ENCODE peak calls at places on chromosomes 11 and 22, in six cellular contexts. D is GM12865, N is OCI-LY7, W is kidney epithelial cell, C is GM12878, P is fibroblast of villous mesenchyme. K is an unnamed sample.

GRCh38 chr11:133157180-133157579 is 375.1 kb downstream of the OPCML start:
- DNase-seq in D (no peak), N (no peak), W (no peak), C (no peak), P (no peak), K (no peak)

GRCh38 chr22:22836635-22837034 is 51.0 kb upstream of the IGLL5 start:
- DNase-seq in D (no peak), N (no peak), W (no peak), C (no peak), P (peak), K (no peak)

GRCh38 chr11:61922539-61922938 is 5.2 kb upstream of the RAB3IL1 start:
- DNase-seq in D (no peak), N (no peak), W (no peak), C (no peak), P (peak), K (no peak)

GRCh38 chr11:113411536-113411935 is 24.0 kb downstream of the ANKK1 start:
- DNase-seq in D (no peak), N (no peak), W (no peak), C (no peak), P (no peak), K (no peak)

GRCh38 chr11:131186629-131187075 is 183.8 kb upstream of the NTM start:
- DNase-seq in D (peak), N (no peak), W (no peak), C (peak), P (no peak), K (peak)

GRCh38 chr11:86511086-86511551 is 136.4 kb downstream of the CCDC81 start:
- DNase-seq in D (no peak), N (no peak), W (no peak), C (peak), P (peak), K (no peak)

GRCh38 chr22:29073618-29074275 is 912 bp downstream of the KREMEN1 start:
- DNase-seq in D (no peak), N (no peak), W (no peak), C (no peak), P (peak), K (no peak)

GRCh38 chr11:68313574-68314202 is 1.3 kb downstream of the LRP5 start:
- DNase-seq in D (no peak), N (no peak), W (no peak), C (no peak), P (peak), K (no peak)

GRCh38 chr22:30398685-30399680 is 2.2 kb downstream of the SEC14L2 start:
- DNase-seq in D (no peak), N (no peak), W (no peak), C (no peak), P (no peak), K (no peak)

GRCh38 chr11:102171101-102171500 is 60.9 kb downstream of the YAP1 start:
- DNase-seq in D (no peak), N (no peak), W (no peak), C (no peak), P (peak), K (no peak)

GRCh38 chr11:57459112-57460016 is 964 bp upstream of the RTN4RL2 start:
- DNase-seq in D (no peak), N (peak), W (no peak), C (no peak), P (no peak), K (peak)

GRCh38 chr11:68950268-68950667 is 30.5 kb downstream of the MRGPRD start:
- DNase-seq in D (peak), N (peak), W (no peak), C (no peak), P (peak), K (no peak)

GRCh38 chr22:37517826-37518450 is 1.3 kb downstream of the CARD10 start:
- DNase-seq in D (no peak), N (no peak), W (no peak), C (no peak), P (no peak), K (no peak)

GRCh38 chr11:2934611-2935239 is 5.5 kb upstream of the PHLDA2 start:
- DNase-seq in D (no peak), N (no peak), W (no peak), C (no peak), P (no peak), K (no peak)

GRCh38 chr11:23399995-23400394 is 539.7 kb upstream of the CCDC179 start:
- DNase-seq in D (no peak), N (no peak), W (no peak), C (no peak), P (no peak), K (no peak)

GRCh38 chr11:6618117-6619020 is 853 bp downstream of the TPP1 start:
- DNase-seq in D (peak), N (peak), W (no peak), C (no peak), P (peak), K (peak)

GRCh38 chr11:128453444-128454336 is 133.7 kb downstream of the ETS1 start:
- DNase-seq in D (no peak), N (no peak), W (peak), C (no peak), P (peak), K (no peak)

GRCh38 chr11:83611616-83612015 is 325.4 kb upstream of the CCDC90B start:
- DNase-seq in D (no peak), N (no peak), W (no peak), C (no peak), P (no peak), K (no peak)

GRCh38 chr11:67337257-67337656 is 16.1 kb downstream of the POLD4 start:
- DNase-seq in D (no peak), N (no peak), W (no peak), C (no peak), P (no peak), K (no peak)

GRCh38 chr11:72589802-72590761 is 84.1 kb downstream of the PDE2A start:
- DNase-seq in D (peak), N (peak), W (no peak), C (no peak), P (no peak), K (peak)

GRCh38 chr11:33687733-33688479 is 12.7 kb downstream of the C11orf91 start:
- DNase-seq in D (peak), N (peak), W (no peak), C (peak), P (peak), K (peak)

GRCh38 chr22:24155597-24156145 is 25.6 kb upstream of the SUSD2 start:
- DNase-seq in D (peak), N (peak), W (no peak), C (no peak), P (peak), K (peak)

GRCh38 chr22:33969052-33969451 is 48.8 kb upstream of the LARGE1 start:
- DNase-seq in D (no peak), N (no peak), W (peak), C (no peak), P (no peak), K (no peak)

DNA sequence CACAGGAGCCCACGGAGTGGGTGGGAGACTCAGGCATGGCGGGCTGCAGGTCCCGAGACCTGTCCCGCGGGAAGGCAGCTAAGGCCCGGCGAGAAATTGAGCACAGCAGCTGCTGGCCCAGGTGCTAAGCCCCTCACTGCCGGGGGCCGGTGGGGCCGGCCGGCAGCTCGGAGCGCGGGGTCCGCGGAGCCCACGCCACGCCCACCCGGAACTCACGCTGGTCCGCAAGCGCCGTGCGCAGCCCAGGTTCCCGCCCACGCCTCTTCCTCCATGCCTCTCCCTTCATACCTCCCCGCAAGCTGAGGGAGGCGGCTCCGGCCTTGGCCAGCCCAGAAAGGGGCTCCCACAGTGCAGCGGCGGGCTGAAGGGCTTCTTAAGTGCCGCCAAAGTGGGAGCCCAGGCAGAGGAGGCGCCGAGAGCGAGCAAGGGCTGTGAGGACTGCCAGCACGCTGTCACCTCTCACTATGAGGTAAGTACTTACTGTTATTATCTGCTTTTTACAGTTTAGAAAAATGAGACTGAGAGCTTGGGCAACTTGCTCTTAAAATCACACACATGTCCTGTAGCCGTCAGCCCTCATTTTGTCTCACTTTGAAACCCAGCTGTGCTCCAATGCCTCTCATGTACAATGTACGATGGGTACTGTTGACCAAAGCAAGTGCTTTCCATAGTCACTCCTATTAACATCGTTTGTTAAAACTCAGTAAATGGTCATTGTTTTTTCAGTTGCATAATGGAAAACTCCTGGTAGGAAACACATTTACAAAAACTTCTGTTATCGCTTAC is 12.2 kb upstream of the OR10D3 start:
- DNase-seq in D (no peak), N (no peak), W (no peak), C (no peak), P (peak), K (no peak)
- H3K4me3 ChIP-seq in D (no peak), N (no peak), W (no peak), C (no peak), P (peak), K (no peak)

GRCh38 chr11:802018-802617 is 2.9 kb downstream of the PIDD1 start:
- DNase-seq in D (no peak), N (no peak), W (no peak), C (no peak), P (no peak), K (no peak)

GRCh38 chr11:803770-804598 is 1.0 kb downstream of the PIDD1 start:
- DNase-seq in D (no peak), N (no peak), W (no peak), C (no peak), P (no peak), K (no peak)

GRCh38 chr11:804599-804964 is 449 bp downstream of the PIDD1 start:
- DNase-seq in D (no peak), N (no peak), W (no peak), C (no peak), P (no peak), K (no peak)

GRCh38 chr11:802693-803466 is 2.2 kb downstream of the PIDD1 start:
- DNase-seq in D (no peak), N (no peak), W (no peak), C (no peak), P (no peak), K (no peak)

GRCh38 chr11:803467-803742 is 1.6 kb downstream of the PIDD1 start:
- DNase-seq in D (no peak), N (no peak), W (no peak), C (no peak), P (no peak), K (no peak)
- H3K4me3 ChIP-seq in D (peak), N (peak), W (no peak), C (no peak), P (peak), K (peak)

GRCh38 chr22:44455963-44456358 is 42.1 kb downstream of the RTL6 start:
- DNase-seq in D (no peak), N (no peak), W (no peak), C (no peak), P (no peak), K (no peak)

GRCh38 chr22:44458044-44459020 is 39.7 kb downstream of the RTL6 start:
- DNase-seq in D (no peak), N (no peak), W (no peak), C (no peak), P (no peak), K (no peak)

GRCh38 chr22:44455151-44455962 is 42.7 kb downstream of the RTL6 start:
- DNase-seq in D (peak), N (peak), W (no peak), C (no peak), P (no peak), K (peak)

GRCh38 chr22:44459041-44459440 is 39.0 kb downstream of the RTL6 start:
- DNase-seq in D (peak), N (peak), W (no peak), C (no peak), P (no peak), K (no peak)

DNA sequence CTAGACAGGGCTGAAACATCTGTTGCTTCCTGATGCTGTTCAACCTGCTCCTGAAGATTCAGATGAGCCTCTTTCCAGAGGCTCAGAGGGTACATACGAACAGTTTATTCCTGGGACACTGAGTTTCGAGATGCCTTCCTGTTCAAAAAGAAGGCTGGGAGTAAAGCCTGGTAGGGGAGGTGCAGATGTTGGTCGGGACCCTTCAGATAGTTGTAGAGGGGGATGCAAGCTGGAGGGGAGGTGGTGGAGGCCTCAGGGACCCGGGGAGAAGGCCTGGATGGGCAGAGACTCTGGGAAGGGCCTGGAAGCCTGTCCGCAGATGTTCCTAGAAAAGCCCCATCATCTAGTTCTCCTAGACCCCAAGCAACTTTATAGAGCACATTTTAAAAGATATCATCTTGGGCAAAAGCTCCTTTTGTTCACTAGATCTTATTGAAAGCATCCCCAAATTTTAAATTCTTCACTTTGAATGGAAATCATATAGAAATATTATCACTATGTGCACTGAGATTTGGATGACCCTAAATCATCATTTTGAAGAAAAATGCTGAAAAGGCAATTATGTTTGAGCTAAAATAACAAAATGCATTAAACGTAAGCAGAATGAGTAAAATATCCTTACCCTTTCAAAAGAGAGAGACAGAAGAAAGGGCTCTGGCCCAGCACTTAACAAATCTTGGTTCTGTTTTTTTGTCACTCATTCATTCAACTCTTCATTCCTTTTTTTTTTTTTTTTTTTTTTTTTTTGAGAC is 41.2 kb downstream of the RTL6 start:
- DNase-seq in D (no peak), N (no peak), W (no peak), C (no peak), P (no peak), K (no peak)
- H3K4me3 ChIP-seq in D (no peak), N (no peak), W (no peak), C (no peak), P (no peak), K (no peak)

GRCh38 chr22:36355362-36355761 is 32.4 kb downstream of the MYH9 start:
- DNase-seq in D (peak), N (no peak), W (no peak), C (no peak), P (peak), K (no peak)
- H3K4me3 ChIP-seq in D (peak), N (peak), W (no peak), C (peak), P (peak), K (no peak)

GRCh38 chr11:18617688-18618340 is 16.3 kb downstream of the SPTY2D1 start:
- DNase-seq in D (peak), N (no peak), W (no peak), C (peak), P (peak), K (no peak)
- H3K4me3 ChIP-seq in D (no peak), N (no peak), W (no peak), C (peak), P (no peak), K (no peak)

GRCh38 chr11:78957481-78958245 is 383.0 kb upstream of the NARS2 start:
- DNase-seq in D (no peak), N (no peak), W (no peak), C (no peak), P (peak), K (no peak)

GRCh38 chr11:78958444-78958843 is 383.8 kb upstream of the NARS2 start:
- DNase-seq in D (no peak), N (no peak), W (no peak), C (no peak), P (no peak), K (no peak)

GRCh38 chr11:78961938-78962701 is 387.5 kb upstream of the NARS2 start:
- DNase-seq in D (peak), N (no peak), W (peak), C (no peak), P (no peak), K (no peak)

DNA sequence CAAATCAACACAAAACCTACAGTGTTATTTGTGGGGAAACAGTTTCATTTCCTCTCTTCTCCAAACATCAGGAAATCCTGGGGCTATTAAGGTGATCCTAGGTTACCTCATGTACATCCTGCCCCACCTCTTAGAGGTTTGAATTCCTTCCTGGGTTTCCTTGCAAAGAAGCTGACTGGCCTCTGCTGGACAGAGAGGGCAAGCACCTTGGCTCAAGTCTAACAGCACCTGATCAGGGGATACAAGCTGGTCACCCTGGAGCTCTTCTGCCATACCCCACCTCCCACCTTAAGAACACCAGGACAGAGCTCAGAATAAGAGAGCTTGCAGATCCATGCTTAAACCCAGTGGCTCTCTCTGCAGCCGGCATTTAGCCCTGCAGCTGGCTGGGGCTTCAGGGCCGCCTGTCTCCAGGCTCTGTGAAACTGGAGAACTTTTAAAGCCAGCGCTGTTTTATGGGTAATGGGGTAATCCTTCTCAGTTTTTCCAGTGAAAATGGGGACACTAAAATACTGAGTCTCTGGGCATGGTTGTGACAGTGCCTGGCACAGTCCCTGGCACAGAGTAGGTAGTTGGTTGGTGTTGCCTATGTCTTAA is 386.6 kb upstream of the NARS2 start:
- DNase-seq in D (peak), N (no peak), W (no peak), C (no peak), P (peak), K (no peak)
- H3K4me3 ChIP-seq in D (no peak), N (no peak), W (no peak), C (no peak), P (no peak), K (no peak)

GRCh38 chr11:92227233-92227593 is 2.6 kb downstream of the FAT3 start:
- DNase-seq in D (no peak), N (no peak), W (no peak), C (no peak), P (no peak), K (no peak)

GRCh38 chr11:92224394-92225205 is at the start of gene FAT3:
- DNase-seq in D (no peak), N (no peak), W (no peak), C (no peak), P (peak), K (no peak)

GRCh38 chr11:92226331-92227232 is 2.0 kb downstream of the FAT3 start:
- DNase-seq in D (no peak), N (no peak), W (no peak), C (no peak), P (peak), K (no peak)

GRCh38 chr11:92225206-92225562 is 566 bp downstream of the FAT3 start:
- DNase-seq in D (no peak), N (no peak), W (no peak), C (no peak), P (no peak), K (no peak)

DNA sequence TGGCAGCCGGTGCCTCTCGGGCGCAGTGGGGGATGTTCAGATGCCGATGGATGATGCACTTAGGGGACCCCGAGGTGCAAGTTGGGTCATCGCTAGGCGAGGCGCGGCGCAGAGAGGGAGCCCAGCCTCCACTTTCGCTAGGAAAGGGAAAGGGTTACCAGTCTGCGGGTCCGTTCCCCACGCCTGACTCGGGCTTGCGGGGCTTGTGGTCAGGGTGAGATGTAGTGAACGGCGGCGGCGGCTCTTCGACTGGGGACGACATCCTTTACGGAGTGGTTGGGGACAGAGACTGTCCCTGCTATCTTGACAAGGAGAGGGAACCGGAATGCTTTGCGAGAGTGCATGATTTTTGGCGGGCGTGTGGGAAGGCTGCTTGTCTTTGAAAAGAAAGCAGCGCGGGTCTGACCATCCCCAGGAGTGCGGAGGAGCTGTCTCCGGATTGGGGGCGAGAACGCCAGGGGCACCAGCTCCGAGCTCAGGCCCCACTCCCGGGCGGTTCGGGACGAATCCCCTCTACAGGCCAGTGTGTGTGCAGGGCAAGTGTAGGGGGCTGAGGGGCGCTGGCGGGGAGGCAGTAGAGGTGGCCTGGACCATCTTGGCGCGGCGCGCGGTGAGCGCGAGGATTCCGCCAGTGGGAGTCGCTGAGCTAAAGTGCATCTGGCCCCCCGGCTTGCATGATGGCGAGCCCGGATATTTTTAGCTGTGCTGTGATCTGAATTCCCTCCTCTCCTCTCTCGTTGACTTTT is 1.1 kb downstream of the FAT3 start:
- DNase-seq in D (no peak), N (no peak), W (no peak), C (no peak), P (peak), K (no peak)
- H3K4me3 ChIP-seq in D (no peak), N (no peak), W (peak), C (no peak), P (peak), K (no peak)

K was measured in GM06990.